ENCODE peak calls at places on chromosome 14, in nine cellular contexts. One of them, this sample, is unnamed.
A peak's percentile ranks its signal among the peaks of the same experiment; 100 is the strongest.

GRCh38 chr14:102086346-102086971 is 385 bp downstream of the HSP90AA1 start:
- DNase-seq in suprapubic skin: no peak
- DNase-seq in SK-N-SH: peak; percentile 73
- DNase-seq in GM23338: peak; percentile 62
- DNase-seq in stomach: peak; percentile 55
- DNase-seq in GM12891: no peak
- DNase-seq in GM12892: no peak
- DNase-seq in breast epithelium: no peak
- DNase-seq in HL-60: no peak
- DNase-seq in this sample: peak; percentile 85

GRCh38 chr14:91714805-91715204 is 17.1 kb downstream of the CATSPERB start:
- DNase-seq in suprapubic skin: no peak
- DNase-seq in SK-N-SH: no peak
- DNase-seq in GM23338: peak; percentile 59
- DNase-seq in stomach: no peak
- DNase-seq in GM12891: no peak
- DNase-seq in GM12892: no peak
- DNase-seq in breast epithelium: no peak
- DNase-seq in HL-60: no peak
- DNase-seq in this sample: no peak

GRCh38 chr14:61332658-61333029 is 11.3 kb downstream of the PRKCH start:
- DNase-seq in suprapubic skin: no peak
- DNase-seq in SK-N-SH: no peak
- DNase-seq in GM23338: no peak
- DNase-seq in stomach: no peak
- DNase-seq in GM12891: no peak
- DNase-seq in GM12892: no peak
- DNase-seq in breast epithelium: no peak
- DNase-seq in HL-60: no peak
- DNase-seq in this sample: no peak

GRCh38 chr14:69559581-69560011 is 15.1 kb downstream of the CCDC177 start:
- DNase-seq in suprapubic skin: no peak
- DNase-seq in SK-N-SH: peak; percentile 73
- DNase-seq in GM23338: no peak
- DNase-seq in stomach: no peak
- DNase-seq in GM12891: no peak
- DNase-seq in GM12892: no peak
- DNase-seq in breast epithelium: no peak
- DNase-seq in HL-60: no peak
- DNase-seq in this sample: no peak

GRCh38 chr14:103288076-103288766 is 45.8 kb upstream of the EIF5 start:
- DNase-seq in suprapubic skin: no peak
- DNase-seq in SK-N-SH: peak; percentile 71
- DNase-seq in GM23338: no peak
- DNase-seq in stomach: no peak
- DNase-seq in GM12891: no peak
- DNase-seq in GM12892: no peak
- DNase-seq in breast epithelium: no peak
- DNase-seq in HL-60: no peak
- DNase-seq in this sample: peak; percentile 70

GRCh38 chr14:67569651-67570290 is 30.3 kb downstream of the PIGH start:
- DNase-seq in suprapubic skin: no peak
- DNase-seq in SK-N-SH: no peak
- DNase-seq in GM23338: no peak
- DNase-seq in stomach: no peak
- DNase-seq in GM12891: no peak
- DNase-seq in GM12892: no peak
- DNase-seq in breast epithelium: no peak
- DNase-seq in HL-60: no peak
- DNase-seq in this sample: no peak

GRCh38 chr14:23054000-23054811 is 3.1 kb downstream of the CDH24 start:
- DNase-seq in suprapubic skin: no peak
- DNase-seq in SK-N-SH: peak; percentile 65
- DNase-seq in GM23338: peak; percentile 52
- DNase-seq in stomach: no peak
- DNase-seq in GM12891: no peak
- DNase-seq in GM12892: no peak
- DNase-seq in breast epithelium: no peak
- DNase-seq in HL-60: no peak
- DNase-seq in this sample: no peak

GRCh38 chr14:44404021-44404420 is 103.1 kb downstream of the FSCB start:
- DNase-seq in suprapubic skin: no peak
- DNase-seq in SK-N-SH: no peak
- DNase-seq in GM23338: no peak
- DNase-seq in stomach: no peak
- DNase-seq in GM12891: no peak
- DNase-seq in GM12892: no peak
- DNase-seq in breast epithelium: no peak
- DNase-seq in HL-60: no peak
- DNase-seq in this sample: no peak

GRCh38 chr14:99596071-99596627 is 7.9 kb downstream of the CCDC85C start:
- DNase-seq in suprapubic skin: no peak
- DNase-seq in SK-N-SH: no peak
- DNase-seq in GM23338: no peak
- DNase-seq in stomach: peak; percentile 75
- DNase-seq in GM12891: no peak
- DNase-seq in GM12892: no peak
- DNase-seq in breast epithelium: no peak
- DNase-seq in HL-60: no peak
- DNase-seq in this sample: no peak

GRCh38 chr14:106094654-106095189 is 568.3 kb downstream of the TMEM121 start:
- DNase-seq in suprapubic skin: no peak
- DNase-seq in SK-N-SH: no peak
- DNase-seq in GM23338: no peak
- DNase-seq in stomach: peak; percentile 27
- DNase-seq in GM12891: peak; percentile 4
- DNase-seq in GM12892: no peak
- DNase-seq in breast epithelium: no peak
- DNase-seq in HL-60: peak; percentile 16
- DNase-seq in this sample: no peak

GRCh38 chr14:42855159-42855558 is 1248.5 kb downstream of the LRFN5 start:
- DNase-seq in suprapubic skin: no peak
- DNase-seq in SK-N-SH: no peak
- DNase-seq in GM23338: no peak
- DNase-seq in stomach: no peak
- DNase-seq in GM12891: no peak
- DNase-seq in GM12892: no peak
- DNase-seq in breast epithelium: no peak
- DNase-seq in HL-60: no peak
- DNase-seq in this sample: no peak

GRCh38 chr14:103115845-103116572 is 7.3 kb upstream of the TNFAIP2 start:
- DNase-seq in suprapubic skin: no peak
- DNase-seq in SK-N-SH: no peak
- DNase-seq in GM23338: no peak
- DNase-seq in stomach: no peak
- DNase-seq in GM12891: no peak
- DNase-seq in GM12892: no peak
- DNase-seq in breast epithelium: no peak
- DNase-seq in HL-60: no peak
- DNase-seq in this sample: no peak

GRCh38 chr14:89957791-89958190 is 2.1 kb downstream of the TDP1 start:
- DNase-seq in suprapubic skin: no peak
- DNase-seq in SK-N-SH: no peak
- DNase-seq in GM23338: no peak
- DNase-seq in stomach: no peak
- DNase-seq in GM12891: no peak
- DNase-seq in GM12892: no peak
- DNase-seq in breast epithelium: no peak
- DNase-seq in HL-60: no peak
- DNase-seq in this sample: no peak

GRCh38 chr14:39169541-39169900 is 612 bp downstream of the TRAPPC6B start:
- DNase-seq in suprapubic skin: no peak
- DNase-seq in SK-N-SH: peak; percentile 4
- DNase-seq in GM23338: no peak
- DNase-seq in stomach: no peak
- DNase-seq in GM12891: no peak
- DNase-seq in GM12892: no peak
- DNase-seq in breast epithelium: no peak
- DNase-seq in HL-60: no peak
- DNase-seq in this sample: no peak

GRCh38 chr14:69592923-69593677 is 18.3 kb upstream of the SUSD6 start:
- DNase-seq in suprapubic skin: no peak
- DNase-seq in SK-N-SH: no peak
- DNase-seq in GM23338: no peak
- DNase-seq in stomach: no peak
- DNase-seq in GM12891: no peak
- DNase-seq in GM12892: no peak
- DNase-seq in breast epithelium: no peak
- DNase-seq in HL-60: no peak
- DNase-seq in this sample: no peak

GRCh38 chr14:103281496-103282231 is 52.4 kb upstream of the EIF5 start:
- DNase-seq in suprapubic skin: no peak
- DNase-seq in SK-N-SH: peak; percentile 79
- DNase-seq in GM23338: peak; percentile 82
- DNase-seq in stomach: peak; percentile 60
- DNase-seq in GM12891: no peak
- DNase-seq in GM12892: no peak
- DNase-seq in breast epithelium: no peak
- DNase-seq in HL-60: no peak
- DNase-seq in this sample: peak; percentile 95

GRCh38 chr14:83463500-83464098 is 1929.9 kb upstream of the SEL1L start:
- DNase-seq in suprapubic skin: no peak
- DNase-seq in SK-N-SH: peak; percentile 7
- DNase-seq in GM23338: peak; percentile 80
- DNase-seq in stomach: peak; percentile 29
- DNase-seq in GM12891: no peak
- DNase-seq in GM12892: no peak
- DNase-seq in breast epithelium: no peak
- DNase-seq in HL-60: peak; percentile 30
- DNase-seq in this sample: no peak

GRCh38 chr14:75049136-75049535 is 2.1 kb downstream of the MLH3 start:
- DNase-seq in suprapubic skin: no peak
- DNase-seq in SK-N-SH: no peak
- DNase-seq in GM23338: no peak
- DNase-seq in stomach: no peak
- DNase-seq in GM12891: no peak
- DNase-seq in GM12892: no peak
- DNase-seq in breast epithelium: no peak
- DNase-seq in HL-60: no peak
- DNase-seq in this sample: no peak

GRCh38 chr14:38721822-38722431 is 381.1 kb downstream of the SEC23A start:
- DNase-seq in suprapubic skin: no peak
- DNase-seq in SK-N-SH: peak; percentile 4
- DNase-seq in GM23338: peak; percentile 87
- DNase-seq in stomach: peak; percentile 65
- DNase-seq in GM12891: peak; percentile 14
- DNase-seq in GM12892: no peak
- DNase-seq in breast epithelium: peak; percentile 63
- DNase-seq in HL-60: peak; percentile 4
- DNase-seq in this sample: no peak

GRCh38 chr14:102764220-102764671 is 13.0 kb upstream of the TRAF3 start:
- DNase-seq in suprapubic skin: no peak
- DNase-seq in SK-N-SH: no peak
- DNase-seq in GM23338: no peak
- DNase-seq in stomach: no peak
- DNase-seq in GM12891: peak; percentile 61
- DNase-seq in GM12892: peak; percentile 64
- DNase-seq in breast epithelium: no peak
- DNase-seq in HL-60: no peak
- DNase-seq in this sample: no peak

GRCh38 chr14:83280719-83281118 is 1747.1 kb upstream of the SEL1L start:
- DNase-seq in suprapubic skin: peak; percentile 71
- DNase-seq in SK-N-SH: no peak
- DNase-seq in GM23338: no peak
- DNase-seq in stomach: no peak
- DNase-seq in GM12891: no peak
- DNase-seq in GM12892: no peak
- DNase-seq in breast epithelium: no peak
- DNase-seq in HL-60: no peak
- DNase-seq in this sample: no peak

GRCh38 chr14:72129283-72129682 is 197.1 kb downstream of the RGS6 start:
- DNase-seq in suprapubic skin: no peak
- DNase-seq in SK-N-SH: no peak
- DNase-seq in GM23338: no peak
- DNase-seq in stomach: peak; percentile 32
- DNase-seq in GM12891: no peak
- DNase-seq in GM12892: no peak
- DNase-seq in breast epithelium: peak; percentile 60
- DNase-seq in HL-60: no peak
- DNase-seq in this sample: no peak
- TF ChIP-seq POLR2AphosphoS5 in suprapubic skin: no peak
- TF ChIP-seq POLR2AphosphoS5 in SK-N-SH: no peak
- TF ChIP-seq POLR2AphosphoS5 in GM23338: no peak
- TF ChIP-seq POLR2AphosphoS5 in stomach: no peak
- TF ChIP-seq POLR2AphosphoS5 in GM12891: no peak
- TF ChIP-seq POLR2AphosphoS5 in GM12892: no peak
- TF ChIP-seq POLR2AphosphoS5 in breast epithelium: no peak
- TF ChIP-seq POLR2AphosphoS5 in HL-60: no peak
- TF ChIP-seq POLR2AphosphoS5 in this sample: no peak

DNA sequence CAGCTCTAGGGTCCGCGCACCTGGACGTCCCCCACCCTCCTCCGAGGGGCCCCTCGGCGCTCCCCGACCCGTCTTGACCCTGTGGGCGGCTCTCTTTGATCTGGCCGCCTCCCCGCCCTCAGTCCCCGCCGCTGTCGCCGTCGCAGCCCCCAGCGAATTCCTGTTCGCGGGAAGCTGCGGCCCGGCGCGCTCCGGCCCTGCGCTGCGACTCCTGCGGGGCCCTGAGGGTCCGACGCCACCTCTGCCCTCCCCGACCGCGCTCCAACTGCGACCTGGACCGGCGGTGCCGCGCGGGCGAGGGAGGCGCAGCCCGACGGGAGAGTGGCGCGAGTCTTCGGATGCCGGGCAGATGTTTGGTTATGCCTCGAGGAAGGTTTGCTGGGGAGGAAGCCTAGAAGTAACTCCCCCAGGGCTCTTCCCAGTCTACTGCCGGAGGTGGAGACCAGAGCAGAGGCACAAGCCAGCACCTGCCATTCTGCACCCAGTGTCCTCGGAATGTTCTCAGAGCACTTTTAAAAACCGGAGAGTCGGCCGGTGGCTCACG is 440 bp upstream of the ISM2 start:
- DNase-seq in suprapubic skin: no peak
- DNase-seq in SK-N-SH: no peak
- DNase-seq in GM23338: peak; percentile 62
- DNase-seq in stomach: peak; percentile 22
- DNase-seq in GM12891: peak; percentile 53
- DNase-seq in GM12892: peak; percentile 52
- DNase-seq in breast epithelium: no peak
- DNase-seq in HL-60: no peak
- DNase-seq in this sample: no peak
- TF ChIP-seq POLR2AphosphoS5 in suprapubic skin: no peak
- TF ChIP-seq POLR2AphosphoS5 in SK-N-SH: no peak
- TF ChIP-seq POLR2AphosphoS5 in GM23338: no peak
- TF ChIP-seq POLR2AphosphoS5 in stomach: no peak
- TF ChIP-seq POLR2AphosphoS5 in GM12891: no peak
- TF ChIP-seq POLR2AphosphoS5 in GM12892: no peak
- TF ChIP-seq POLR2AphosphoS5 in breast epithelium: no peak
- TF ChIP-seq POLR2AphosphoS5 in HL-60: no peak
- TF ChIP-seq POLR2AphosphoS5 in this sample: no peak

GRCh38 chr14:58239259-58240210 is 5.1 kb upstream of the PSMA3 start:
- DNase-seq in suprapubic skin: peak; percentile 86
- DNase-seq in SK-N-SH: no peak
- DNase-seq in GM23338: peak; percentile 67
- DNase-seq in stomach: peak; percentile 82
- DNase-seq in GM12891: no peak
- DNase-seq in GM12892: no peak
- DNase-seq in breast epithelium: peak; percentile 67
- DNase-seq in HL-60: no peak
- DNase-seq in this sample: peak; percentile 90
- TF ChIP-seq POLR2AphosphoS5 in suprapubic skin: peak; percentile 76
- TF ChIP-seq POLR2AphosphoS5 in SK-N-SH: no peak
- TF ChIP-seq POLR2AphosphoS5 in GM23338: no peak
- TF ChIP-seq POLR2AphosphoS5 in stomach: peak; percentile 64
- TF ChIP-seq POLR2AphosphoS5 in GM12891: no peak
- TF ChIP-seq POLR2AphosphoS5 in GM12892: no peak
- TF ChIP-seq POLR2AphosphoS5 in breast epithelium: peak; percentile 84
- TF ChIP-seq POLR2AphosphoS5 in HL-60: no peak
- TF ChIP-seq POLR2AphosphoS5 in this sample: no peak

GRCh38 chr14:24123465-24124417 is 6.7 kb upstream of the FITM1 start:
- DNase-seq in suprapubic skin: no peak
- DNase-seq in SK-N-SH: no peak
- DNase-seq in GM23338: no peak
- DNase-seq in stomach: no peak
- DNase-seq in GM12891: no peak
- DNase-seq in GM12892: no peak
- DNase-seq in breast epithelium: no peak
- DNase-seq in HL-60: no peak
- DNase-seq in this sample: no peak
- TF ChIP-seq POLR2AphosphoS5 in suprapubic skin: no peak
- TF ChIP-seq POLR2AphosphoS5 in SK-N-SH: no peak
- TF ChIP-seq POLR2AphosphoS5 in GM23338: no peak
- TF ChIP-seq POLR2AphosphoS5 in stomach: no peak
- TF ChIP-seq POLR2AphosphoS5 in GM12891: no peak
- TF ChIP-seq POLR2AphosphoS5 in GM12892: no peak
- TF ChIP-seq POLR2AphosphoS5 in breast epithelium: no peak
- TF ChIP-seq POLR2AphosphoS5 in HL-60: no peak
- TF ChIP-seq POLR2AphosphoS5 in this sample: no peak